ENCODE peak calls at places on chromosomes 11 and 22, in four cellular contexts. One of them, this sample, is unnamed.

GRCh38 chr11:61071208-61071681 is 31.0 kb upstream of the CD5 start:
- DNase-seq in heart left ventricle: no peak
- DNase-seq in PC-3: no peak
- DNase-seq in body of pancreas: no peak
- DNase-seq in this sample: no peak

GRCh38 chr22:49997221-49997599 is 15.4 kb downstream of the IL17REL start:
- DNase-seq in body of pancreas: peak; percentile 46
- DNase-seq in PC-3: no peak
- DNase-seq in heart left ventricle: no peak
- DNase-seq in this sample: no peak

GRCh38 chr11:7600205-7600775 is 73.0 kb downstream of the CYB5R2 start:
- DNase-seq in body of pancreas: peak; percentile 51
- DNase-seq in PC-3: peak; percentile 73
- DNase-seq in heart left ventricle: no peak
- DNase-seq in this sample: peak; percentile 96

GRCh38 chr11:4839851-4840549 is 9.0 kb downstream of the OR51S1 start:
- DNase-seq in PC-3: no peak
- DNase-seq in heart left ventricle: no peak
- DNase-seq in body of pancreas: no peak
- DNase-seq in this sample: no peak

GRCh38 chr11:113643701-113644100 is 62.4 kb downstream of the TMPRSS5 start:
- DNase-seq in body of pancreas: no peak
- DNase-seq in heart left ventricle: no peak
- DNase-seq in PC-3: no peak
- DNase-seq in this sample: no peak

GRCh38 chr11:5550440-5551095 is 2.2 kb upstream of the OR52H1 start:
- DNase-seq in body of pancreas: no peak
- DNase-seq in heart left ventricle: no peak
- DNase-seq in PC-3: peak; percentile 80
- DNase-seq in this sample: peak; percentile 46

GRCh38 chr11:111598546-111598945 is 3.7 kb upstream of the SIK2 start:
- DNase-seq in PC-3: no peak
- DNase-seq in heart left ventricle: no peak
- DNase-seq in body of pancreas: peak; percentile 38
- DNase-seq in this sample: peak; percentile 72

GRCh38 chr11:111911563-111912401 is at the start of gene CRYAB:
- DNase-seq in body of pancreas: peak; percentile 75
- DNase-seq in PC-3: peak; percentile 61
- DNase-seq in heart left ventricle: peak; percentile 89
- DNase-seq in this sample: peak; percentile 83

GRCh38 chr11:20596629-20597129 is 2.7 kb upstream of the SLC6A5 start:
- DNase-seq in heart left ventricle: no peak
- DNase-seq in PC-3: no peak
- DNase-seq in body of pancreas: no peak
- DNase-seq in this sample: no peak

GRCh38 chr11:20595101-20595500 is 4.3 kb upstream of the SLC6A5 start:
- DNase-seq in PC-3: no peak
- DNase-seq in body of pancreas: no peak
- DNase-seq in heart left ventricle: no peak
- DNase-seq in this sample: no peak

GRCh38 chr11:20594274-20595061 is 4.9 kb upstream of the SLC6A5 start:
- DNase-seq in PC-3: no peak
- DNase-seq in heart left ventricle: no peak
- DNase-seq in body of pancreas: no peak
- DNase-seq in this sample: no peak

GRCh38 chr11:20589796-20590195 is 9.6 kb upstream of the SLC6A5 start:
- DNase-seq in heart left ventricle: no peak
- DNase-seq in body of pancreas: no peak
- DNase-seq in PC-3: no peak
- DNase-seq in this sample: no peak

GRCh38 chr11:20592741-20593140 is 6.7 kb upstream of the SLC6A5 start:
- DNase-seq in PC-3: no peak
- DNase-seq in body of pancreas: no peak
- DNase-seq in heart left ventricle: no peak
- DNase-seq in this sample: no peak
- TF ChIP-seq CTCF in PC-3: no peak
- TF ChIP-seq CTCF in body of pancreas: no peak
- TF ChIP-seq CTCF in heart left ventricle: no peak
- TF ChIP-seq CTCF in this sample: no peak

GRCh38 chr11:115912484-115912945 is 408.3 kb upstream of the CADM1 start:
- DNase-seq in body of pancreas: peak; percentile 37
- DNase-seq in PC-3: no peak
- DNase-seq in heart left ventricle: no peak
- DNase-seq in this sample: no peak
- H3K4me3 ChIP-seq in body of pancreas: no peak overlapping the region
- H3K4me3 ChIP-seq in PC-3: no peak overlapping the region
- H3K4me3 ChIP-seq in heart left ventricle: no peak overlapping the region
- H3K4me3 ChIP-seq in this sample: no peak overlapping the region

GRCh38 chr22:20438678-20439492 is 1.3 kb upstream of the SCARF2 start:
- DNase-seq in PC-3: no peak
- DNase-seq in heart left ventricle: no peak
- DNase-seq in body of pancreas: no peak
- DNase-seq in this sample: peak; percentile 18
- TF ChIP-seq CTCF in PC-3: no peak
- TF ChIP-seq CTCF in heart left ventricle: no peak
- TF ChIP-seq CTCF in body of pancreas: no peak
- TF ChIP-seq CTCF in this sample: peak; percentile 29

DNA sequence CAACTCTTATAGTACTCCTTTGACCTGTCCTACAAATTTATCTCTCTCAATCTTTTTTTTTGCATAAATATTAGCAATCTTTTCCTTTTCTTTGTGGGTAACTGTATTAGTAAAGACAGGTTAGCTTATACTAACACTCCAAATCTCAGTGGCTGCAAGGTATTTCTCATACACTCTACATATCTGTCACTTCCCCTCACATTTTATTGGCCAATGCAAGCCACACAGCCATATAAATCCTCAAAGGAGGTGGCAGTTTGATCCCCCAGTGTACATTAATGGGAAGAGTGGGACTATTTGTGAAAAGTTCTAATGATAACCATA is 42.6 kb upstream of the EED start:
- DNase-seq in PC-3: no peak
- DNase-seq in heart left ventricle: no peak
- DNase-seq in body of pancreas: no peak
- DNase-seq in this sample: no peak
- H3K4me3 ChIP-seq in PC-3: no peak overlapping the region
- H3K4me3 ChIP-seq in heart left ventricle: peak overlapping the region; percentile 42
- H3K4me3 ChIP-seq in body of pancreas: no peak overlapping the region
- H3K4me3 ChIP-seq in this sample: peak overlapping the region; percentile 33

GRCh38 chr11:64585150-64585549 is 5.9 kb upstream of the SLC22A12 start:
- DNase-seq in heart left ventricle: no peak
- DNase-seq in body of pancreas: no peak
- DNase-seq in PC-3: no peak
- DNase-seq in this sample: no peak
- TF ChIP-seq CTCF in heart left ventricle: no peak
- TF ChIP-seq CTCF in body of pancreas: no peak
- TF ChIP-seq CTCF in PC-3: no peak
- TF ChIP-seq CTCF in this sample: no peak

GRCh38 chr11:75208444-75208843 is 32.1 kb upstream of the TPBGL start:
- DNase-seq in body of pancreas: no peak
- DNase-seq in PC-3: no peak
- DNase-seq in heart left ventricle: no peak
- DNase-seq in this sample: no peak
- H3K4me3 ChIP-seq in body of pancreas: no peak overlapping the region
- H3K4me3 ChIP-seq in PC-3: no peak overlapping the region
- H3K4me3 ChIP-seq in heart left ventricle: no peak overlapping the region
- H3K4me3 ChIP-seq in this sample: no peak overlapping the region

This sample was measured in fibroblast of pulmonary artery.